ENCODE peak calls at places on chromosomes 3 and 15, in seven cellular contexts. E is T-helper 1 cell, R is foreskin fibroblast, L is neural crest cell, K is activated T-helper 1 cell treated with Interleukin-2 at 50 U/mL for 16 hours, U is pons, B is NCI-H345. I is an unnamed sample.
A peak's percentile ranks its signal among the peaks of the same experiment; 100 is the strongest.

GRCh38 chr3:55692958-55693558 is 206.0 kb upstream of the WNT5A start:
- DNase-seq in E (no peak), R (peak; percentile 49), L (no peak), K (no peak), U (no peak), B (peak; percentile 39), I (peak; percentile 10)

GRCh38 chr15:84955089-84955848 is 26.4 kb upstream of the PDE8A start:
- DNase-seq in E (no peak), R (peak; percentile 85), L (peak; percentile 39), K (peak; percentile 13), U (peak; percentile 89), B (peak; percentile 57), I (peak; percentile 50)

GRCh38 chr15:39183177-39183881 is 397.6 kb upstream of the THBS1 start:
- DNase-seq in E (no peak), R (no peak), L (no peak), K (no peak), U (no peak), B (no peak), I (no peak)

GRCh38 chr3:38030126-38031021 is 932 bp upstream of the PLCD1 start:
- DNase-seq in E (no peak), R (no peak), L (no peak), K (no peak), U (no peak), B (no peak), I (no peak)

GRCh38 chr3:149373235-149374125 is 4.0 kb downstream of the TM4SF1 start:
- DNase-seq in E (no peak), R (peak; percentile 91), L (no peak), K (no peak), U (no peak), B (no peak), I (peak; percentile 87)

GRCh38 chr3:12484983-12485327 is 675 bp downstream of the TSEN2 start:
- DNase-seq in E (no peak), R (no peak), L (no peak), K (no peak), U (no peak), B (peak; percentile 11), I (no peak)

GRCh38 chr3:188133646-188134045 is 20.3 kb upstream of the LPP start:
- DNase-seq in E (no peak), R (peak; percentile 13), L (no peak), K (no peak), U (no peak), B (no peak), I (no peak)

GRCh38 chr3:29618395-29619291 is 337.8 kb downstream of the RBMS3 start:
- DNase-seq in E (no peak), R (peak; percentile 31), L (no peak), K (no peak), U (peak; percentile 76), B (no peak), I (no peak)

GRCh38 chr3:53612508-53612907 is 118.1 kb downstream of the CACNA1D start:
- DNase-seq in E (no peak), R (no peak), L (no peak), K (no peak), U (no peak), B (no peak), I (no peak)

GRCh38 chr3:107911337-107912000 is 179.4 kb downstream of the CD47 start:
- DNase-seq in E (no peak), R (no peak), L (no peak), K (no peak), U (no peak), B (no peak), I (no peak)

GRCh38 chr15:53974813-53975212 is 3.4 kb upstream of the UNC13C start:
- DNase-seq in E (no peak), R (no peak), L (no peak), K (no peak), U (no peak), B (no peak), I (no peak)

GRCh38 chr15:75884041-75884440 is 19.6 kb upstream of the FBXO22 start:
- DNase-seq in E (no peak), R (peak; percentile 62), L (no peak), K (no peak), U (no peak), B (no peak), I (peak; percentile 39)

GRCh38 chr3:123861081-123861836 is 22.9 kb downstream of the MYLK start:
- DNase-seq in E (no peak), R (peak; percentile 29), L (no peak), K (no peak), U (no peak), B (no peak), I (no peak)

GRCh38 chr3:32421991-32422859 is 30.6 kb downstream of the CMTM7 start:
- DNase-seq in E (no peak), R (peak; percentile 96), L (no peak), K (no peak), U (peak; percentile 57), B (peak; percentile 85), I (peak; percentile 75)

I was measured in HFFc6.